ENCODE peak calls at places on chromosomes 7 and 10, in nine cellular contexts. S, P, J, L, D, O, G, H and Y are unnamed samples. For H3K27me3, the result is how much of the 10 kb centered on the place peaks cover.

GRCh38 chr10:93309062-93309461 is 173.1 kb downstream of the MYOF start:
- DNase-seq in D (no peak), J (no peak), H (no peak), O (peak), S (no peak), G (no peak), L (no peak), P (no peak), Y (no peak)

GRCh38 chr7:155166108-155166507 is 96.0 kb downstream of the HTR5A start:
- DNase-seq in G (no peak), O (no peak), D (no peak), H (no peak), J (no peak), S (no peak), L (no peak), P (no peak), Y (no peak)

GRCh38 chr10:12727832-12728215 is 273.7 kb downstream of the CCDC3 start:
- DNase-seq in J (peak), D (no peak), L (no peak), H (no peak), S (peak), G (peak), O (peak), P (no peak), Y (peak)

GRCh38 chr10:70991140-70992124 is 103.1 kb upstream of the PCBD1 start:
- DNase-seq in L (no peak), S (no peak), O (no peak), H (no peak), J (no peak), P (no peak), D (no peak), G (no peak), Y (peak)

GRCh38 chr10:77348082-77348481 is 289.5 kb downstream of the KCNMA1 start:
- DNase-seq in G (no peak), J (no peak), H (no peak), O (no peak), S (no peak), P (no peak), D (no peak), L (no peak), Y (no peak)

GRCh38 chr10:97079454-97079853 is 106.3 kb downstream of the SLIT1 start:
- DNase-seq in G (no peak), P (no peak), O (no peak), L (no peak), H (no peak), D (no peak), S (no peak), J (no peak), Y (no peak)

GRCh38 chr10:46096909-46097575 is 51.0 kb upstream of the MSMB start:
- DNase-seq in J (no peak), H (peak), G (no peak), O (no peak), P (no peak), L (no peak), D (no peak), S (no peak), Y (no peak)

GRCh38 chr7:12890586-12890985 is 203.2 kb downstream of the ARL4A start:
- DNase-seq in J (no peak), D (no peak), S (no peak), G (no peak), H (no peak), O (no peak), L (no peak), P (no peak), Y (no peak)

GRCh38 chr7:19772323-19772722 is 1.1 kb downstream of the TMEM196 start:
- DNase-seq in O (no peak), D (no peak), H (no peak), J (no peak), S (no peak), G (no peak), P (no peak), L (no peak), Y (no peak)

GRCh38 chr7:24756545-24756988 is 697 bp downstream of the GSDME start:
- DNase-seq in O (no peak), S (no peak), G (no peak), P (no peak), D (no peak), H (no peak), J (peak), L (peak), Y (peak)

GRCh38 chr7:23530355-23530754 is 1.4 kb downstream of the TRA2A start:
- DNase-seq in D (peak), J (peak), P (peak), S (no peak), O (peak), H (no peak), G (no peak), L (no peak), Y (peak)

GRCh38 chr7:19754521-19755116 is 18.8 kb downstream of the TMEM196 start:
- DNase-seq in P (no peak), L (no peak), O (peak), D (peak), H (no peak), S (no peak), G (no peak), J (peak), Y (peak)

GRCh38 chr10:22318772-22319171 is 2.1 kb upstream of the BMI1 start:
- DNase-seq in J (no peak), D (peak), H (no peak), G (no peak), L (no peak), O (no peak), P (no peak), S (no peak), Y (no peak)
- H3K27me3 ChIP-seq in J (under half), D (under half), H (under half), G (under half), L (under half), O (half or more), P (under half), S (under half), Y (under half)

DNA sequence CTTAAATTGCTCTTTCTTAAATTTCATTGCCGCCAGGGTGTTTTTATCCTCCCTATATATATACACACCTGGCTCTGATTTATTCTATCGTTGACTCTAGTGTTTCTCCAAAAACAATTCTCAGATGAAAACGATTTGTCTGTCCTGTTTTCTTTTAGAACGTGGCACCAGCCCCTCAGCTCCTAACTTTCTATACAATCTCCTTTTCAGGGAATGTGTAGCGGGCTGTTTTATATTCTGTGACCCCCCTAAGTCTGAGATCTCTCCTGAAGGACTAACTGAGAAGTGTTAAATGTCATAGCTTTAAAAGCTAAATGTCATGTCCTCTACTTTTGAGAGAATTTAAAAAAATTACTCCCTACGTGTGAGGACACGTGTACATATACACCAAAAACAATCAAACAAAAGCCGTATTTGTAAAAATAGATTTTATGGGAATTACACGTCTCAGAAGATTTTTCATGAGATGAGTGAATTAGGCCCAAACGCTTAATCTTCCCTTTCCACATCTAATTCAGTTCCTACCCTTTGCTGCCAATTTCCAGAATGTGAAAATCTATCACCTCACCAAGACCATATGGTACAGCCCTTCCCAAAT is 791 bp upstream of the CTTNBP2 start:
- DNase-seq in O (no peak), D (no peak), G (no peak), J (no peak), L (no peak), P (no peak), S (no peak), H (no peak), Y (no peak)
- H3K27me3 ChIP-seq in O (under half), D (under half), G (under half), J (under half), L (under half), P (under half), S (under half), H (under half), Y (under half)

DNA sequence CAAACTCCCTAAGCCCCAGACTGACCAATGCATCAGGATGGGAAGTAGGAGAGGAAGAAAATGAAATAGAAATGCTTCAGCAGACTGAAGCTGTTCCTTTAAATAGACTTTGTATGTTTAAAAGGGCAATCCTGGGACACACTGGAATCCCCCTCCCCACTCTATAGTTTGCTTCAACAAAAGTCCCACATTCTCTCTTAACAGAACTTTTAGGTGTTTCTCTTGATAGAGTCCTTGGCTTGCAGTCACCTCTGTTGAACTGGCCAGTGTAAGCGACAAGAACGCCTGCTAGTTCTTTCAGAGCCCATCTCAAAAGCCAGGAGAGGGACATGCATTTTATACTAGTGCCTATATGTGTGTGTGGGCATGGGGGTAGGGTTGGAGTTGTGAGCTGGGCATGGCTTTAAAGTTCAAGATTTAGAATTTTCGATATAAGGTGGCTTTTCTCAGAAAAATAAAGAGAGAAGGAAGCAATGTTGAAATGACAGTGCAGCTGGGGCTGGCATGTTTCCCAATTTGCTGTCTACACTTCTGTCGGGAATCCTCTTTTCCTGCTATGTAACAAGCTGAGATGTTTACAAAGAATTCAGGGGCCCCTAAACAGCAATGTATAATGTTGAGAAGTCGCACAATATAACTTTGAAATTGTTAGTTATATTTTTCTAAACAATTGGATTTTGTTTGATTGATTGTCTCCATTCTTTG is 2.1 kb downstream of the TBX20 start:
- DNase-seq in D (no peak), H (no peak), O (peak), S (no peak), J (no peak), P (no peak), L (no peak), G (no peak), Y (no peak)
- H3K27me3 ChIP-seq in D (under half), H (half or more), O (under half), S (half or more), J (half or more), P (under half), L (under half), G (half or more), Y (under half)

GRCh38 chr7:1409555-1409954 is 49.7 kb downstream of the MICALL2 start:
- DNase-seq in O (no peak), S (no peak), H (no peak), J (no peak), G (no peak), L (no peak), P (no peak), D (no peak), Y (no peak)

GRCh38 chr7:1408466-1408865 is 50.8 kb downstream of the MICALL2 start:
- DNase-seq in D (no peak), O (no peak), P (no peak), S (no peak), H (no peak), G (no peak), L (no peak), J (no peak), Y (no peak)

GRCh38 chr7:1411414-1411813 is 47.9 kb downstream of the MICALL2 start:
- DNase-seq in G (no peak), D (no peak), O (no peak), H (no peak), L (no peak), P (no peak), J (no peak), S (no peak), Y (no peak)

GRCh38 chr7:1412322-1413261 is 46.7 kb downstream of the MICALL2 start:
- DNase-seq in O (peak), D (peak), G (peak), J (peak), L (peak), P (peak), H (peak), S (peak), Y (peak)

DNA sequence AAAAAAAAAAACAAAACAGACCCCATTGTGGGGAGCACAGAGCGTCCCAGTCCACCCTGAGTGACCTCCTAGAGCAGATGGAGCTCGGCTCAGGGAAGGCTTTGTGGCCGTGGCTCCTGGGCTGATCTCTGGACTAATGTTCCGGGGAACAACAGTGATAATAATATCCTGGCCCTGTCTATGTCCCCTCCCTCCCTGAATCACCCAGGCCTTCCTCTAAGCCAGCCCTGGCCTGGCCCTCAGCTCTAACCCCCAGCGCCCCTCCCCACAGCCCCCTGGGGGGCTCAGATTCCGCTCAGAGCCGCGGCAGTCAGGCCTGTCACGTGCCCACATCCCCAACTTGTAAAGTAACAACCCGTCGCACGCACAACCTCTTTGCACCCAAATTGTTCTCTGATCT is 48.3 kb downstream of the MICALL2 start:
- DNase-seq in D (no peak), O (no peak), S (no peak), L (no peak), J (no peak), H (no peak), G (no peak), P (no peak), Y (no peak)
- H3K27me3 ChIP-seq in D (under half), O (under half), S (half or more), L (under half), J (under half), H (under half), G (under half), P (under half), Y (under half)

GRCh38 chr10:68247931-68248330 is 16.0 kb upstream of the ATOH7 start:
- DNase-seq in J (no peak), H (no peak), S (no peak), D (no peak), O (no peak), P (no peak), L (no peak), G (no peak), Y (no peak)

GRCh38 chr10:68253356-68253755 is 21.4 kb upstream of the ATOH7 start:
- DNase-seq in H (no peak), J (no peak), D (no peak), O (no peak), L (no peak), S (no peak), G (no peak), P (no peak), Y (no peak)

GRCh38 chr10:68251146-68251545 is 19.2 kb upstream of the ATOH7 start:
- DNase-seq in O (no peak), S (no peak), P (no peak), J (no peak), D (no peak), H (no peak), G (no peak), L (no peak), Y (no peak)

GRCh38 chr10:68249297-68249696 is 17.4 kb upstream of the ATOH7 start:
- DNase-seq in G (no peak), S (no peak), L (no peak), P (no peak), H (no peak), D (no peak), J (no peak), O (no peak), Y (no peak)

GRCh38 chr10:68251625-68252275 is 19.8 kb upstream of the ATOH7 start:
- DNase-seq in G (no peak), H (no peak), J (no peak), O (no peak), L (no peak), P (no peak), S (no peak), D (no peak), Y (no peak)
- H3K27me3 ChIP-seq in G (under half), H (under half), J (under half), O (under half), L (under half), P (under half), S (under half), D (under half), Y (under half)

GRCh38 chr7:104098890-104099289 is 108.9 kb downstream of the ORC5 start:
- DNase-seq in G (no peak), H (no peak), O (no peak), L (no peak), P (no peak), S (no peak), J (no peak), D (no peak), Y (no peak)
- H3K27me3 ChIP-seq in G (under half), H (under half), O (under half), L (under half), P (under half), S (under half), J (under half), D (under half), Y (under half)

DNA sequence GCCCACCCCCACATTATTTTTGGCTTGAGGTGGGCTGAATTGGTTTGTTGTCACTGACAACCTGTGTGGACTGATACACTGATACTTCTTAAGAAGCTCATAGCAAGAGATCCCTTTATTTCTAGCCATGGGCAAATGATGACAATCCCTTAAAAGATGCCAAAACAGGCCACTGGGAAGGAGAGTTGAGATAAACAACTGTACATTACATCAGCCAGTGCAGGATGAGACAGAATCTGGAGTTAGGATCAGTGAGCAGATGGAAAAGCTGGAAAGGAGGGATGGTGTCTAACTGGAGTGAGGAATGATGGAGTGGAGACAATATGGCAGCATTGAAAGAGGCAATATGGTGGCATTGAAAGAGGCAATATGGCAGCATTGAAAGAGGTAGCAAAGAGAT is 195.9 kb upstream of the LYZL2 start:
- DNase-seq in D (no peak), P (no peak), H (no peak), G (no peak), L (no peak), J (no peak), O (no peak), S (no peak), Y (no peak)
- H3K27me3 ChIP-seq in D (under half), P (under half), H (under half), G (under half), L (under half), J (under half), O (under half), S (under half), Y (under half)

GRCh38 chr7:150972746-150973145 is 5.4 kb downstream of the KCNH2 start:
- DNase-seq in O (no peak), P (no peak), S (no peak), G (no peak), J (no peak), D (no peak), H (no peak), L (no peak), Y (no peak)

GRCh38 chr7:150975536-150976285 is 2.4 kb downstream of the KCNH2 start:
- DNase-seq in L (no peak), H (no peak), S (no peak), P (no peak), D (no peak), G (no peak), J (no peak), O (no peak), Y (no peak)

GRCh38 chr7:150976529-150977381 is 1.4 kb downstream of the KCNH2 start:
- DNase-seq in O (no peak), S (no peak), L (no peak), P (no peak), D (no peak), J (no peak), H (no peak), G (no peak), Y (no peak)

GRCh38 chr7:150973571-150974451 is 4.3 kb downstream of the KCNH2 start:
- DNase-seq in J (no peak), S (no peak), H (peak), D (no peak), G (no peak), P (no peak), O (no peak), L (no peak), Y (no peak)

GRCh38 chr7:150974468-150975391 is 3.4 kb downstream of the KCNH2 start:
- DNase-seq in D (peak), O (peak), J (peak), G (no peak), S (no peak), H (peak), L (no peak), P (peak), Y (no peak)
- H3K27me3 ChIP-seq in D (under half), O (under half), J (under half), G (under half), S (half or more), H (under half), L (under half), P (under half), Y (under half)